ENCODE peak calls at places on chromosomes 6 and 20, in ten cellular contexts. R is AG09309, B is tibial artery, K is uterus, N is fibroblast of lung, L is choroid plexus epithelial cell, A is PC-9, H is AG09319, Y is AG10803, C is HFFc6. X is an unnamed sample.

GRCh38 chr6:140579918-140580317 is 1205.5 kb upstream of the CITED2 start:
- DNase-seq in B (no peak), R (no peak), N (no peak), K (no peak), Y (no peak), H (no peak), L (no peak), A (no peak), C (no peak), X (no peak)

GRCh38 chr20:54355631-54356280 is 119.6 kb upstream of the DOK5 start:
- DNase-seq in Y (no peak), B (no peak), C (no peak), N (peak; percentile 53), A (no peak), L (peak; percentile 7), R (no peak), H (no peak), K (no peak), X (no peak)

GRCh38 chr20:25037288-25038102 is 20.4 kb downstream of the ACSS1 start:
- DNase-seq in H (no peak), R (no peak), B (no peak), K (no peak), A (no peak), C (no peak), Y (no peak), L (no peak), N (no peak), X (no peak)

GRCh38 chr6:548517-548916 is 108.4 kb downstream of the HUS1B start:
- DNase-seq in B (no peak), Y (no peak), C (no peak), L (no peak), A (no peak), N (no peak), K (no peak), H (no peak), R (no peak), X (no peak)

GRCh38 chr20:634526-634925 is 18.5 kb downstream of the SRXN1 start:
- DNase-seq in R (no peak), H (no peak), B (no peak), A (no peak), Y (no peak), C (no peak), N (no peak), K (no peak), L (no peak), X (no peak)

GRCh38 chr6:37168809-37169457 is 1.0 kb upstream of the PIM1 start:
- DNase-seq in A (no peak), N (no peak), L (peak; percentile 69), K (no peak), B (no peak), H (no peak), Y (no peak), C (peak; percentile 52), R (no peak), X (no peak)

GRCh38 chr6:150098155-150098554 is 29.2 kb upstream of the ULBP3 start:
- DNase-seq in B (no peak), A (no peak), H (no peak), N (no peak), C (no peak), R (no peak), L (no peak), K (no peak), Y (no peak), X (no peak)

GRCh38 chr6:119986934-119987549 is 637.5 kb upstream of the MAN1A1 start:
- DNase-seq in A (no peak), L (no peak), C (no peak), H (no peak), N (no peak), Y (no peak), R (no peak), B (no peak), K (no peak), X (no peak)

GRCh38 chr6:75818061-75818855 is 69.2 kb downstream of the MYO6 start:
- DNase-seq in R (no peak), B (no peak), H (no peak), K (no peak), C (peak; percentile 13), Y (peak; percentile 49), L (peak; percentile 12), N (no peak), A (no peak), X (no peak)

GRCh38 chr6:14874975-14875677 is 370.7 kb upstream of the JARID2 start:
- DNase-seq in N (no peak), R (no peak), H (no peak), B (no peak), A (no peak), C (no peak), L (no peak), Y (no peak), K (no peak), X (no peak)
- TF ChIP-seq CTCF in N (no peak), R (no peak), H (no peak), B (no peak), A (no peak), C (no peak), L (no peak), Y (no peak), K (no peak), X (no peak)

GRCh38 chr6:23334360-23334759 is 765.0 kb downstream of the HDGFL1 start:
- DNase-seq in K (no peak), H (no peak), B (no peak), C (no peak), A (no peak), N (no peak), R (no peak), Y (no peak), L (no peak), X (no peak)

GRCh38 chr6:23330632-23331031 is 761.3 kb downstream of the HDGFL1 start:
- DNase-seq in Y (no peak), L (no peak), R (no peak), N (no peak), K (no peak), C (no peak), B (no peak), H (no peak), A (no peak), X (no peak)

GRCh38 chr6:23339268-23339667 is 769.9 kb downstream of the HDGFL1 start:
- DNase-seq in Y (no peak), R (no peak), K (no peak), L (no peak), C (no peak), A (no peak), B (no peak), N (no peak), H (no peak), X (no peak)

GRCh38 chr6:23335894-23336293 is 766.5 kb downstream of the HDGFL1 start:
- DNase-seq in N (no peak), Y (no peak), R (no peak), C (no peak), A (no peak), H (no peak), L (no peak), B (no peak), K (no peak), X (no peak)
- TF ChIP-seq CTCF in N (no peak), Y (no peak), R (no peak), C (no peak), A (no peak), H (no peak), L (no peak), B (no peak), K (no peak), X (no peak)

GRCh38 chr6:92125681-92126080 is 1293.7 kb downstream of the EPHA7 start:
- DNase-seq in H (no peak), R (no peak), Y (no peak), L (no peak), A (no peak), K (no peak), N (no peak), B (no peak), C (no peak), X (no peak)

GRCh38 chr6:92124126-92124525 is 1295.2 kb downstream of the EPHA7 start:
- DNase-seq in Y (no peak), B (no peak), K (no peak), A (peak; percentile 0), H (no peak), R (no peak), L (peak; percentile 27), N (peak; percentile 63), C (no peak), X (no peak)

GRCh38 chr6:92126088-92126487 is 1293.3 kb downstream of the EPHA7 start:
- DNase-seq in H (no peak), A (peak; percentile 35), L (no peak), K (no peak), B (no peak), C (no peak), R (no peak), N (no peak), Y (no peak), X (no peak)

GRCh38 chr6:92121228-92121627 is 1298.1 kb downstream of the EPHA7 start:
- DNase-seq in Y (no peak), B (no peak), R (no peak), H (no peak), L (no peak), K (no peak), C (no peak), A (no peak), N (no peak), X (no peak)

DNA sequence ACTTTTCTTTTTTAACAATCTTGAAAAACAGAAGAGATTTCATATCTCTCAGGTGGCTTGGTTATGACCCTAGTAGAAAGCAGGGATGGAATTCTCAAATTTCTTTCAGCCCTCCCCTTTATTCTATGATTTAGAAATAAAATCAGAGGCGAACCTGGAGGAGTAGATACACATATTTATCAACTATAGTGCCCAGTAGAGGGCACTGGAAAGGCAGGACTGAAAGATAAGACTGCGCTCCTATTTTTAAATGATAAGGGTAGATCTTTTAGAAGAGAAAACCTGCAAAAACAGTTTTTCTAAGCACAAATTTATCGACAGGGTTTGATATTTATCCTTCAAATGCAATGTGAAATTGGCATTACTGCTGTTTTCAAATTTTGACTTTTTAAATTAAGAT is 1296.6 kb downstream of the EPHA7 start:
- DNase-seq in Y (no peak), B (no peak), H (no peak), N (peak; percentile 29), K (no peak), R (no peak), A (no peak), L (peak; percentile 13), C (no peak), X (no peak)
- TF ChIP-seq CTCF in Y (no peak), B (no peak), H (no peak), N (no peak), K (no peak), R (no peak), A (peak; percentile 51), L (peak; percentile 25), C (peak; percentile 17), X (no peak)

DNA sequence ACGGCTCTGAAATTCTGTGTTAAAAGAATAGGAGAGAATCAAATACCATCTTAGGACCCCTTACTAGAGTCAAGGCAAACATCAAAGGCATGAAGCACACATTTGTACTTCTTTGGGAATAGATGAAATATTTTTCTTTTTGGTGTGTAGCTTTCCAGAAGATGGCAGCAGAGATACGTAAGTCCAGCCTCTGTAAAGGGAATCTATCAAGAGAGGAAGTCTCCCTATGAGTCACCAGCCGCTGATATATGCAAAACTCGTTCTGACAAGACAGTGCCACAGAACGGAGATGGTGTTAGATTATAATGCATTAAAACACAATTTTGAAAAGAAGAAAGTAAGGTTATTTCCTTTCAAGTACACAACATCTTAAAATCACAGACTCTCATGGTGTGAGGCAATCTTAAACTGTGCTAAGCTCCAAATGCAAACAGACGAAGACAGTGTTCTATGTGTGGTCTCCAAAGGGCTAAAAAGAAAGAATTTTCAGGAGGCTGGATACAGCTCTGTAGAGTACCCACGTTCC is 120.0 kb upstream of the AGPAT4 start:
- DNase-seq in L (peak; percentile 96), C (peak; percentile 85), K (peak; percentile 58), R (no peak), Y (peak; percentile 90), A (no peak), N (peak; percentile 92), B (peak; percentile 35), H (no peak), X (peak; percentile 69)
- TF ChIP-seq CTCF in L (peak; percentile 73), C (peak; percentile 78), K (peak; percentile 68), R (peak; percentile 73), Y (peak; percentile 87), A (peak; percentile 55), N (peak; percentile 63), B (peak; percentile 49), H (peak; percentile 71), X (peak; percentile 39)

X was measured in HFF-Myc.